ENCODE peak calls at places on chromosomes 2 and 18, in nine cellular contexts. P, D, I, Z, F, T, M, G and L are unnamed samples.

GRCh38 chr18:48790869-48791635 is 159.7 kb downstream of the SMAD7 start:
- DNase-seq in M (no peak), G (no peak), F (no peak), D (no peak), P (no peak), I (peak; percentile 15), Z (no peak), T (peak; percentile 48), L (no peak)

GRCh38 chr2:94871226-94872087 is at the start of gene TEKT4:
- DNase-seq in F (no peak), I (no peak), P (no peak), Z (no peak), T (peak; percentile 37), G (no peak), M (no peak), D (no peak), L (no peak)

GRCh38 chr2:14756981-14757657 is 124.6 kb downstream of the LRATD1 start:
- DNase-seq in G (no peak), M (no peak), F (no peak), D (no peak), P (peak; percentile 65), I (no peak), T (no peak), Z (no peak), L (peak; percentile 21)

GRCh38 chr18:68299906-68300305 is 415.0 kb downstream of the TMX3 start:
- DNase-seq in D (no peak), T (no peak), M (no peak), G (no peak), P (no peak), Z (no peak), F (no peak), I (no peak), L (no peak)

GRCh38 chr2:603869-604268 is 73.3 kb downstream of the TMEM18 start:
- DNase-seq in F (no peak), Z (no peak), M (no peak), G (no peak), P (no peak), D (no peak), I (no peak), T (no peak), L (no peak)

GRCh38 chr2:182858671-182859070 is 7.8 kb downstream of the FRZB start:
- DNase-seq in G (no peak), F (no peak), P (no peak), T (no peak), I (no peak), D (no peak), Z (no peak), M (no peak), L (no peak)

GRCh38 chr18:10499230-10499629 is 26.6 kb upstream of the NAPG start:
- DNase-seq in T (no peak), I (no peak), F (no peak), P (no peak), M (no peak), Z (no peak), G (no peak), D (no peak), L (no peak)

GRCh38 chr2:239913632-239914417 is 111.3 kb downstream of the NDUFA10 start:
- DNase-seq in I (peak; percentile 4), F (no peak), D (no peak), P (no peak), Z (no peak), G (no peak), T (peak; percentile 42), M (no peak), L (no peak)

GRCh38 chr18:2656237-2657042 is 914 bp downstream of the SMCHD1 start:
- DNase-seq in G (peak; percentile 61), T (peak; percentile 75), I (peak; percentile 40), M (peak; percentile 22), P (no peak), F (no peak), Z (no peak), D (peak; percentile 57), L (peak; percentile 55)

GRCh38 chr2:120825370-120826259 is 89.9 kb downstream of the GLI2 start:
- DNase-seq in Z (no peak), T (no peak), M (no peak), F (no peak), P (no peak), G (no peak), D (no peak), I (peak; percentile 46), L (peak; percentile 83)

GRCh38 chr2:42252464-42252863 is 83.3 kb downstream of the EML4 start:
- DNase-seq in D (no peak), P (no peak), G (peak; percentile 25), Z (no peak), M (no peak), F (no peak), T (no peak), I (no peak), L (no peak)